ENCODE peak calls at places on chromosomes 3 and 15, in five cellular contexts. U is HCT116, D is GM23248, W is hepatocyte, R is IMR-90. N is an unnamed sample.

GRCh38 chr3:187944391-187945179 is 199.3 kb upstream of the BCL6 start:
- DNase-seq in U (no peak), D (no peak), W (no peak), R (no peak), N (peak)

GRCh38 chr15:92709064-92709463 is 53.5 kb upstream of the FAM174B start:
- DNase-seq in U (no peak), D (peak), W (no peak), R (no peak), N (no peak)

GRCh38 chr15:64699767-64700388 is 75.5 kb downstream of the RBPMS2 start:
- DNase-seq in U (no peak), D (peak), W (peak), R (peak), N (no peak)

GRCh38 chr15:51736069-51736468 is 1.4 kb downstream of the LYSMD2 start:
- DNase-seq in U (no peak), D (peak), W (no peak), R (no peak), N (no peak)

GRCh38 chr3:35777563-35777962 is 138.2 kb downstream of the ARPP21 start:
- DNase-seq in U (no peak), D (no peak), W (no peak), R (no peak), N (no peak)

GRCh38 chr15:75436861-75437260 is 14.6 kb downstream of the SIN3A start:
- DNase-seq in U (no peak), D (no peak), W (no peak), R (no peak), N (no peak)

GRCh38 chr3:12993022-12993622 is 80.1 kb downstream of the IQSEC1 start:
- DNase-seq in U (no peak), D (peak), W (peak), R (peak), N (no peak)

GRCh38 chr15:80732148-80732547 is 37.0 kb downstream of the ABHD17C start:
- DNase-seq in U (no peak), D (no peak), W (no peak), R (no peak), N (no peak)

GRCh38 chr15:70781236-70781635 is 17.9 kb upstream of the UACA start:
- DNase-seq in U (no peak), D (no peak), W (no peak), R (no peak), N (no peak)

GRCh38 chr15:26662226-26662750 is 110.6 kb downstream of the GABRB3 start:
- DNase-seq in U (no peak), D (no peak), W (no peak), R (no peak), N (peak)

GRCh38 chr3:51708216-51708845 is 1.5 kb downstream of the GRM2 start:
- DNase-seq in U (no peak), D (no peak), W (no peak), R (no peak), N (no peak)

GRCh38 chr3:21457084-21457483 is 293.9 kb downstream of the ZNF385D start:
- DNase-seq in U (no peak), D (no peak), W (no peak), R (no peak), N (no peak)

GRCh38 chr3:49793486-49794085 is 6.1 kb downstream of the CDHR4 start:
- DNase-seq in U (no peak), D (no peak), W (no peak), R (no peak), N (no peak)

GRCh38 chr15:89401636-89402252 is 67.1 kb upstream of the POLG start:
- DNase-seq in U (no peak), D (peak), W (no peak), R (peak), N (no peak)

GRCh38 chr3:150760431-150761200 is 2.4 kb downstream of the SIAH2 start:
- DNase-seq in U (no peak), D (no peak), W (no peak), R (no peak), N (no peak)

GRCh38 chr3:144496116-144496835 is 524.7 kb downstream of the DIPK2A start:
- DNase-seq in U (no peak), D (peak), W (no peak), R (no peak), N (no peak)

GRCh38 chr3:7709383-7710082 is 792.1 kb upstream of the LMCD1 start:
- DNase-seq in U (peak), D (no peak), W (no peak), R (no peak), N (no peak)

GRCh38 chr3:43926073-43926472 is 235.3 kb downstream of the ABHD5 start:
- DNase-seq in U (no peak), D (no peak), W (no peak), R (no peak), N (peak)

GRCh38 chr3:71423151-71423906 is 160.2 kb downstream of the FOXP1 start:
- DNase-seq in U (no peak), D (no peak), W (peak), R (no peak), N (peak)

GRCh38 chr3:158658889-158659288 is 13.6 kb downstream of the LXN start:
- DNase-seq in U (no peak), D (no peak), W (no peak), R (no peak), N (no peak)

GRCh38 chr3:124639406-124640237 is 90.6 kb upstream of the UMPS start:
- DNase-seq in U (no peak), D (no peak), W (peak), R (no peak), N (no peak)

GRCh38 chr3:152365126-152365525 is 96.4 kb downstream of the MBNL1 start:
- DNase-seq in U (no peak), D (no peak), W (no peak), R (no peak), N (no peak)
- H3K4me2 ChIP-seq in U (no peak), D (no peak), W (no peak), R (no peak), N (no peak)

GRCh38 chr3:32646761-32647160 is 38.2 kb upstream of the CNOT10 start:
- DNase-seq in U (no peak), D (peak), W (no peak), R (no peak), N (no peak)

GRCh38 chr3:32643816-32644215 is 41.2 kb upstream of the CNOT10 start:
- DNase-seq in U (no peak), D (no peak), W (no peak), R (no peak), N (no peak)

GRCh38 chr3:32643354-32643753 is 41.6 kb upstream of the CNOT10 start:
- DNase-seq in U (no peak), D (no peak), W (no peak), R (no peak), N (no peak)

GRCh38 chr3:32644380-32644779 is 40.6 kb upstream of the CNOT10 start:
- DNase-seq in U (no peak), D (no peak), W (no peak), R (no peak), N (no peak)

DNA sequence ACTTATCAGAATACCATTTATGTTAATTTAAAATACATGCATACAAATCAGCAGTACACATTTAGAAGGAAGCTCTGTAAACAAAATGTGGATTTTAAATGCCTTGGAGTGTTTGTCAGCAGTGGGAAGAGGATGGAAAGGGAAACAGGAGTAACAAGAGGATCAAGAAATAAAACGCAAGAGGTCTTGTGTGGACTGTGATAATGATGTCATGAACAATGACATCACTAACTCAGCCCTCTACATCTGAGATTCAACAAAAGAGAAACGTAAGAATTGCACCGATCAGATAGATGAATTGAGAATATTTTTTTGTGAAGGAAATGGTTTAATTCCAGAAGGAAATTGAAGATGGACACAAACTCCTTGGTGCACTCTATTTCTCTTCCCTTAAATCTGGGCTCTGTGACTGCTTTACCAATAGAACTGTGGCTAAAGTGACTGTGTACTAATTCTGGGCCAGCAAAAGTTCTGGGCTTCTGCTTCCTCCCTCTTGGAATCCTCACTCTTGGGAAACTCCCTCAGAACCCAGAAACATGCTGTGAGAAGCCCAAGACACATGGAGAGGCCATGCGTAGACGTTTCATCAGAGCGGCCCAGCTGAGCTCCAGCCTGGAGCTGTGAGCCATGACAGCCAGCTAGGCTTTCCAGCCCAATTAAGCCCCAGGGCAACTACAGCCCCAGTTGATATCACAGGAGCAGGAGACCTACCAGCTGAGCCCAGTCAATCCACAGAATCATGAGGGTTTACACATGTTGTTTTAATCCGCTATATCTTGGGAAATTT is 43.9 kb upstream of the CNOT10 start:
- DNase-seq in U (no peak), D (peak), W (no peak), R (peak), N (no peak)
- H3K4me2 ChIP-seq in U (no peak), D (no peak), W (no peak), R (no peak), N (no peak)

GRCh38 chr3:18127181-18127863 is 297.8 kb downstream of the SATB1 start:
- DNase-seq in U (no peak), D (no peak), W (no peak), R (no peak), N (peak)
- H3K4me2 ChIP-seq in U (no peak), D (no peak), W (no peak), R (no peak), N (peak)

GRCh38 chr15:48790716-48791115 is 20.2 kb downstream of the CEP152 start:
- DNase-seq in U (no peak), D (peak), W (no peak), R (no peak), N (no peak)
- H3K4me2 ChIP-seq in U (no peak), D (peak), W (no peak), R (no peak), N (no peak)

GRCh38 chr15:40320931-40321371 is 2.5 kb upstream of the INAFM2 start:
- DNase-seq in U (peak), D (peak), W (peak), R (peak), N (peak)

GRCh38 chr15:40322531-40323238 is 807 bp upstream of the INAFM2 start:
- DNase-seq in U (no peak), D (no peak), W (no peak), R (no peak), N (no peak)

GRCh38 chr15:40317580-40317979 is 5.9 kb upstream of the INAFM2 start:
- DNase-seq in U (no peak), D (no peak), W (no peak), R (no peak), N (no peak)

GRCh38 chr15:40323239-40323952 is at the start of gene INAFM2:
- DNase-seq in U (peak), D (peak), W (peak), R (peak), N (peak)

GRCh38 chr15:40320409-40320808 is 3.1 kb upstream of the INAFM2 start:
- DNase-seq in U (no peak), D (no peak), W (no peak), R (no peak), N (no peak)
- H3K4me2 ChIP-seq in U (no peak), D (no peak), W (no peak), R (no peak), N (no peak)

DNA sequence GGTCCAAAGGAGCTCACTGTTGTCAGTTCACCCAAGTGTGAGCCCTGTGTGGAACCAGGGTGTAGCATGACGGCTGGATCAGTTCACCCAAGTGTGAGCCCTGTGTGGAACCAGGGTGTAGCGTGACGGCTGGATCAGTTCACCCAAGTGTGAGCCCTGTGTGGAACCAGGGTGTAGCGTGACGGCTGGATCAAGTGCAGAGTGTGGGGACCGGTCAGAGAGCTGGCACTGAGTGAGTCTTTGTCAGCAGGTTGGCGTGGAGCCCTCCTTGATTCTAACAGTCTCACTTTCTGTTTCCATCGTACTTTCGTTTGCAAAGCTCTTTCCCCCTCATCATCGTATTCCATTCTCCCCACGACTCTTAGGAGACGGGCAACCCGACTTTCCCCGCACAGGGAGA is 57.9 kb upstream of the DLG1 start:
- DNase-seq in U (no peak), D (peak), W (no peak), R (no peak), N (no peak)
- H3K4me2 ChIP-seq in U (no peak), D (no peak), W (no peak), R (peak), N (no peak)

DNA sequence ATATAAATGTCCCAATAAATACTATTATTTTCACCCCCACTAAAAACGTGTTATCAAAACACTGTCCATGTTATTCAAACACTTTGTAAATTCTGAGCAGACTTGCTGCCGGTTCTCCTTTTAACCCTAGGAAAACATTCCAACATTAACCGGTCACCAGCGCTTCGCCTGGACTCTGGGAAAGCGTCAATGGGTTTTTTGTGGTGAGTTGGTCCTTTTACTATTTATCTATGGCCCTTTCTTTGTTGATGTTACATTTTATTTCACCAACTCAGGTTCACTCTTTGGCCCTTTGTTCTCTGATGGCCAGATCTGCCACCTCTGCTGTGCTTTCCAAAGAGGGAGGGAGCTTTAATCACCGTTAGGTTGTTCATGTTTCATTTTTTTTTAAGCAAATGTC is 4.1 kb upstream of the EOMES start:
- DNase-seq in U (no peak), D (no peak), W (no peak), R (no peak), N (no peak)
- H3K4me2 ChIP-seq in U (no peak), D (no peak), W (no peak), R (no peak), N (no peak)

GRCh38 chr3:128585189-128585588 is 65.4 kb downstream of the RPN1 start:
- DNase-seq in U (no peak), D (no peak), W (no peak), R (no peak), N (no peak)
- H3K4me2 ChIP-seq in U (no peak), D (no peak), W (no peak), R (no peak), N (no peak)

N was measured in OCI-LY7.